ENCODE peak calls at places on chromosomes 13 and 19, in ten cellular contexts. I is K562, E is A549, X is body of pancreas, C is ovary, Y is stomach, R is HCT116, V is heart left ventricle, Q is Peyer's patch, O is breast epithelium. P is an unnamed sample.

GRCh38 chr13:43356566-43356965 is 333.2 kb downstream of the DNAJC15 start:
- DNase-seq in I (no peak), E (no peak), X (no peak), C (no peak), Y (no peak), R (no peak), V (no peak), Q (no peak), O (no peak), P (no peak)

GRCh38 chr13:62525652-62526051 is 1110.0 kb upstream of the PCDH20 start:
- DNase-seq in I (no peak), E (no peak), X (no peak), C (no peak), Y (no peak), R (no peak), V (no peak), Q (no peak), O (no peak), P (no peak)

GRCh38 chr19:16581145-16581970 is 9.1 kb upstream of the SLC35E1 start:
- DNase-seq in I (no peak), E (no peak), X (peak; percentile 60), C (no peak), Y (no peak), R (no peak), V (no peak), Q (no peak), O (no peak), P (no peak)

GRCh38 chr19:5959260-5960004 is 18.5 kb downstream of the RANBP3 start:
- DNase-seq in I (no peak), E (no peak), X (no peak), C (no peak), Y (no peak), R (no peak), V (no peak), Q (no peak), O (no peak), P (no peak)

GRCh38 chr19:39590265-39590664 is 12.1 kb upstream of the LGALS13 start:
- DNase-seq in I (no peak), E (no peak), X (no peak), C (no peak), Y (no peak), R (no peak), V (no peak), Q (no peak), O (no peak), P (no peak)

GRCh38 chr13:43470610-43471009 is 316.2 kb downstream of the ENOX1 start:
- DNase-seq in I (no peak), E (no peak), X (no peak), C (no peak), Y (no peak), R (no peak), V (no peak), Q (no peak), O (no peak), P (no peak)

GRCh38 chr19:37855098-37855497 is 51.3 kb downstream of the WDR87 start:
- DNase-seq in I (no peak), E (no peak), X (peak; percentile 36), C (peak; percentile 19), Y (no peak), R (no peak), V (peak; percentile 7), Q (peak; percentile 29), O (peak; percentile 67), P (no peak)

GRCh38 chr19:41318696-41319499 is 8.9 kb downstream of the CCDC97 start:
- DNase-seq in I (no peak), E (no peak), X (no peak), C (no peak), Y (no peak), R (no peak), V (no peak), Q (no peak), O (no peak), P (no peak)

GRCh38 chr13:76879211-76879875 is 6.9 kb downstream of the KCTD12 start:
- DNase-seq in I (no peak), E (no peak), X (peak; percentile 28), C (peak; percentile 23), Y (peak; percentile 38), R (no peak), V (peak; percentile 71), Q (peak; percentile 58), O (no peak), P (peak; percentile 40)

GRCh38 chr19:40165362-40165937 is 25.8 kb upstream of the MAP3K10 start:
- DNase-seq in I (peak; percentile 59), E (no peak), X (peak; percentile 42), C (peak; percentile 36), Y (peak; percentile 36), R (peak; percentile 44), V (peak; percentile 32), Q (peak; percentile 62), O (no peak), P (peak; percentile 84)

GRCh38 chr13:106507560-106508274 is 27.7 kb downstream of the EFNB2 start:
- DNase-seq in I (no peak), E (no peak), X (no peak), C (no peak), Y (no peak), R (no peak), V (no peak), Q (no peak), O (no peak), P (peak; percentile 52)

GRCh38 chr13:30600470-30600869 is 17.2 kb upstream of the USPL1 start:
- DNase-seq in I (no peak), E (no peak), X (no peak), C (no peak), Y (no peak), R (no peak), V (no peak), Q (no peak), O (no peak), P (no peak)

GRCh38 chr19:49921871-49922755 is 6.9 kb upstream of the ATF5 start:
- DNase-seq in I (no peak), E (no peak), X (no peak), C (no peak), Y (no peak), R (no peak), V (no peak), Q (no peak), O (no peak), P (peak; percentile 73)

GRCh38 chr19:48992571-48993174 is 436 bp downstream of the GYS1 start:
- DNase-seq in I (no peak), E (no peak), X (peak; percentile 34), C (no peak), Y (no peak), R (no peak), V (no peak), Q (peak; percentile 29), O (no peak), P (no peak)

GRCh38 chr19:38555200-38555599 is 62.6 kb downstream of the MAP4K1 start:
- DNase-seq in I (no peak), E (no peak), X (no peak), C (no peak), Y (no peak), R (no peak), V (no peak), Q (no peak), O (no peak), P (no peak)

GRCh38 chr19:47111682-47112165 is 1.9 kb downstream of the ZC3H4 start:
- DNase-seq in I (no peak), E (no peak), X (no peak), C (no peak), Y (no peak), R (no peak), V (no peak), Q (no peak), O (no peak), P (no peak)
- TF ChIP-seq POLR2A in I (no peak), E (no peak), X (no peak), C (no peak), Y (no peak), R (no peak), V (no peak), Q (no peak), O (no peak), P (no peak)

GRCh38 chr13:110307697-110308376 is 753 bp downstream of the COL4A2 start:
- DNase-seq in I (no peak), E (no peak), X (peak; percentile 16), C (peak; percentile 63), Y (no peak), R (no peak), V (no peak), Q (no peak), O (no peak), P (peak; percentile 43)
- TF ChIP-seq POLR2A in I (no peak), E (no peak), X (no peak), C (no peak), Y (no peak), R (no peak), V (no peak), Q (no peak), O (no peak), P (peak; percentile 39)

DNA sequence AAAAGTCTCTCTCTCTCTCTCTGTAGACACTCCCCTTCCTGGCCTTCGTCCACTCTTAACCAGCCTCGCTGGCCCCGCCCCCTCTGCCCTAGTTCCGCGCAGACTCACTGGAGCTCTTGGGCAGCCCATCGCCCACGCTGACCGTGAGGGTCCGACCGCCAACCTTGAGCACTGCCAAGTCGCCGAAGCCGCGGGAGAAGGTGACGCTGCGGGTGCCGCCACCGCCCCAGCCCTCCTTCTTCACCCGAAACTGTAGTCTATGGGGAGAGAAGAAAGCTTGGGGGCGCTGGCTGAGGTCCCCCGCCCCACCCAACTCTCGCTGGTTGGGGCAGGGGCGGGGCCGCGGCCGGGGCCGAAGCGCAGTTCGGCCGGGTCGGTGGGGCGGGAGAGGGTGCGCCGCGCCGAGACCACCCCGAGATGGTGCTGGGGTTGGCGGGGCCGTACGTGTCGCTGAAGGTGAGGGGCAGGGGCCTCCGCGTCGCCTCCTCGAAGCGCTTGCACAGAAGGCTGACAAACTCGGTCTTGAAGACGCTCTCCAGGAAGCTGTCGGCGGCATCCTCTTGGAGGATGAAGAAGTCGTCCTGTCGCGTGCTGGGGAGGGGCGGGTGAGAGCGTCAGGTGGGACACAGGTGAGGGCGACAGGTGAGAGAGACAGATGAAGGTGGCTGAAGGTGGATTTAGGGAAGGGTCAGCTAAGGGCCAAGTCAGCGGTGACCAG is 12.5 kb upstream of the ZNF414 start:
- DNase-seq in I (peak; percentile 87), E (peak; percentile 67), X (peak; percentile 94), C (peak; percentile 96), Y (peak; percentile 93), R (peak; percentile 75), V (peak; percentile 92), Q (peak; percentile 52), O (peak; percentile 94), P (peak; percentile 75)
- TF ChIP-seq POLR2A in I (peak; percentile 71), E (peak; percentile 85), X (no peak), C (peak; percentile 32), Y (no peak), R (peak; percentile 35), V (peak; percentile 60), Q (peak; percentile 10), O (peak; percentile 57), P (peak; percentile 86)

DNA sequence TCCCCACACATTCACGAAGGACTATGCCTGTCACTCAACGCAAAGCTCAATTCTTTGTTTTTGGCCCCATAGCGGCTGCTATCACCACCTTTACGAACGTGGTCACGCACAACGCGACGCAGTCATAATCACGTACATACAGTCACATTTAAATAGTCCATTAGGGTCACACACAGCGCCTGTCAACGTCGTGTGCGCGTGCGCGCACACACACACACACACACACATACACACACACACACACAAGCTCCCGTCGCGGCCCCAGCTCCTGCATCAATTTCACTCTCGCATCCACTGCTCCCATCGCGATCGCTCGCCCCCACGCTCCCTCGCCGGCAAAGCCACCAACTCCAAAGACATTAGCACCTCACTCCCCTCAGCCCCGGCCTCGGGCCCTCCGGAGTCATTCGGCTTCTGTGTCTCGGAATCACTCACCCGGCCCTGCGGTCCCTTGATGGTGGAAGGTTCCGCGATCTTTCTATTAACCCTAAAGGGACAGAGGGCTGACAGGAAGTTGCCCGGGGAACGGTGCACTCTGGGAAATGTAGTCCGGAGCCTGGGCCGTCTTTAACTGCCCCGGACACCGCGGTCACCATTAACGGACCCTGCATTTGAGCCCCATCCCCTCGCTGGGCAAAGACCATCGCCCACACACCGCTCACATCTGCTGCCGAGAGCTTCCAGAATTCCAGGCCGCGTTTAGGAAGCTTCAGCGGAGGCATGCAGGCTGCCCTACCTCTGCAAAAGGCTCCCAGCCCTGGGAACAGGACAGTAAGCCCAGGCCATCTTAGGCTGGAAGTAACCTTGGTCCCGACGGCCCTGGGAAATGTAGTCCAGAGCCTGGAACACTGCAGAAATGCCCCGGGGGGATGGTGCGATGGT is at the start of gene ZNF790:
- DNase-seq in I (peak; percentile 22), E (peak; percentile 26), X (peak; percentile 90), C (peak; percentile 87), Y (peak; percentile 86), R (no peak), V (peak; percentile 91), Q (peak; percentile 75), O (peak; percentile 82), P (peak; percentile 51)
- TF ChIP-seq POLR2A in I (peak; percentile 48), E (peak; percentile 13), X (no peak), C (peak; percentile 25), Y (no peak), R (no peak), V (peak; percentile 21), Q (peak; percentile 48), O (no peak), P (no peak)